ENCODE peak calls at places on chromosomes 1 and 21, in five cellular contexts. N is cardiac muscle cell, E is stomach, A is adrenal gland, L is left ventricle myocardium inferior. J is an unnamed sample. For H3K4me1, the result is how much of the 10 kb centered on the place peaks cover.

GRCh38 chr1:80248886-80249285 is 1242.4 kb upstream of the ADGRL4 start:
- DNase-seq in E (no peak), L (no peak), N (no peak), A (no peak), J (no peak)

GRCh38 chr1:179976970-179977651 is 22.5 kb downstream of the CEP350 start:
- DNase-seq in L (no peak), E (no peak), A (no peak), N (no peak), J (no peak)

GRCh38 chr21:42164064-42164789 is 54.7 kb upstream of the ABCG1 start:
- DNase-seq in E (peak), A (peak), N (peak), L (peak), J (peak)

GRCh38 chr1:183276386-183276785 is 90.3 kb downstream of the LAMC2 start:
- DNase-seq in A (no peak), N (no peak), L (no peak), E (peak), J (no peak)

GRCh38 chr21:39307466-39307865 is 6.0 kb downstream of the BRWD1 start:
- DNase-seq in L (no peak), E (no peak), N (no peak), A (no peak), J (no peak)

GRCh38 chr21:45513003-45513706 is 29.1 kb downstream of the SLC19A1 start:
- DNase-seq in E (peak), N (no peak), L (peak), A (peak), J (no peak)

GRCh38 chr1:1985375-1986050 is 18.1 kb downstream of the CFAP74 start:
- DNase-seq in E (no peak), N (no peak), A (no peak), L (no peak), J (no peak)

GRCh38 chr1:212683357-212683722 is 16.3 kb downstream of the BATF3 start:
- DNase-seq in E (no peak), N (no peak), A (no peak), L (peak), J (no peak)

GRCh38 chr1:192609110-192610079 is 26.6 kb upstream of the RGS13 start:
- DNase-seq in A (peak), N (no peak), L (peak), E (peak), J (peak)

GRCh38 chr1:200048244-200048643 is 20.7 kb downstream of the NR5A2 start:
- DNase-seq in E (no peak), L (no peak), N (no peak), A (no peak), J (no peak)
- H3K4me3 ChIP-seq in E (no peak), L (no peak), N (no peak), A (no peak), J (no peak)

DNA sequence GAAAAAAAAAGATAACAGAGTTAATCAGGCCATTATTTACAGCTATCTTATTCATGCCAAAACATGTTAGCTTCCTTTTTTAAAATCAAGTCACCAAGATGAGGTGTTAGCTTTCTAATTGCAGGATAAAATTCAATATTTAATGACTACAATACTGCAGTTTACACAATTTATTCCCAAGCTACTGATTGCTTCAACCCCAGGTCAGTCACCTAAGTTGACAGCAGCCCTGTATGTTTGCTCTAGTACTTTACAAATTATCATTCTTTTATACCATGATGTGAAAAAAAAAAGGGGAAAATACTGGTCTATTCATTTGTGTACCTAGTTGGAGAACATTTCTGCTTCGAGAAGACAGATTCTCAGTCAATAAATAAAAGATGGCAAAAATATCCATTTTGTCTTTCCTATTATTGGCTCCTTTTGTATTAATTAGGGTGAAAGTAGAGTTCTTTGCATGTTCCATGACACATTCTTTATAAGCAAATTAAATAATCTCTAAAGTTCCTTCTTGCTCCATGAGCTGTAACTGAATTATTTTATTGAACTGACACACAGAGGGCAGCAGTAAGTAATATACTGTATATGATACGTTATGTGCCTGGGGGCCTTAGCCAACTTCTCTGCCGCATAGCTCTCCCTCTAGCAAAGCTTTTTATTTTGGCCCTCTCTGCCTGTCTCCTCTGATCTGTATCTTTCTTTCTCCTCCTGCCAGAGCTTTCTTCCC is 48.0 kb downstream of the DIPK1A start:
- DNase-seq in N (no peak), L (no peak), A (no peak), E (no peak), J (no peak)
- H3K4me1 ChIP-seq in N (under half), L (under half), A (under half), E (under half), J (under half)

GRCh38 chr1:167442854-167443565 is 75.3 kb downstream of the CD247 start:
- DNase-seq in N (no peak), A (no peak), L (no peak), E (no peak), J (no peak)

GRCh38 chr1:167443757-167444156 is 74.6 kb downstream of the CD247 start:
- DNase-seq in N (no peak), L (no peak), E (no peak), A (no peak), J (no peak)

GRCh38 chr1:167450843-167451242 is 67.5 kb downstream of the CD247 start:
- DNase-seq in E (no peak), N (no peak), A (no peak), L (no peak), J (no peak)

GRCh38 chr1:167446946-167447345 is 71.4 kb downstream of the CD247 start:
- DNase-seq in N (no peak), A (no peak), L (no peak), E (no peak), J (no peak)

DNA sequence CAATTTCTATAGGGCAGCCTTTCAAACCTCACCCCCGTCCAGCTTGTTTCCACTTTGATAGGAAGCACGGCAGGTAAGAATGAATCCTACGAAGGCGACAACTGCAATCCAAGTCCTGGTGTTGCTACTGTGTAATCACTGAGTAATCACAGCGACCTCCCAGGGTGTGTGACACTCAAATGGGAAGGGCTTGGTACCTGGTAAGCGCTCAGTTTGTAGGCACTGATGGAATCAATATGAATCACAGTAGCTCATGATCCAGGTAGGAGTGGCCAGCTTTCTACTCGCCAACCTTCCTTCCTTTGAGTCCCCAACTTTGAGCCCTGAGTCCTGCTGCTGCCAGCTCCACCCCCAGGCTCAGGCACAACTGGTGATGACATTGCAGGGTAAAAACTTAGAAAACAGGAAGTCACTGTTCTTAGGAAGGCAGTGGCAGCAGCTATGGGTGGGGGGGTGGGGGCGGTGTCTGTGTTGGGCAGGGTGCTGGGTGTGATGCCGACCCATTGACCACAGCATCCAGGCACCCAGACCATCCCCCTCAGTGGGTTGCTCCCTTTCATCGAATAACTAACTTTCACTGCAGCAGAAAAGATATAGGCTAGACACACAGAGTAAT is 70.7 kb downstream of the CD247 start:
- DNase-seq in A (no peak), L (no peak), E (peak), N (no peak), J (peak)
- H3K4me3 ChIP-seq in A (no peak), L (no peak), E (no peak), N (no peak), J (no peak)

GRCh38 chr1:235919797-235920475 is 53.2 kb upstream of the LYST start:
- DNase-seq in A (peak), E (no peak), L (no peak), N (no peak), J (no peak)

GRCh38 chr1:235917267-235917811 is 50.6 kb upstream of the LYST start:
- DNase-seq in A (peak), N (no peak), E (peak), L (peak), J (no peak)

GRCh38 chr1:235919127-235919796 is 52.6 kb upstream of the LYST start:
- DNase-seq in N (no peak), A (no peak), L (no peak), E (no peak), J (no peak)

GRCh38 chr1:235918032-235918431 is 51.3 kb upstream of the LYST start:
- DNase-seq in L (no peak), E (no peak), N (no peak), A (no peak), J (no peak)

DNA sequence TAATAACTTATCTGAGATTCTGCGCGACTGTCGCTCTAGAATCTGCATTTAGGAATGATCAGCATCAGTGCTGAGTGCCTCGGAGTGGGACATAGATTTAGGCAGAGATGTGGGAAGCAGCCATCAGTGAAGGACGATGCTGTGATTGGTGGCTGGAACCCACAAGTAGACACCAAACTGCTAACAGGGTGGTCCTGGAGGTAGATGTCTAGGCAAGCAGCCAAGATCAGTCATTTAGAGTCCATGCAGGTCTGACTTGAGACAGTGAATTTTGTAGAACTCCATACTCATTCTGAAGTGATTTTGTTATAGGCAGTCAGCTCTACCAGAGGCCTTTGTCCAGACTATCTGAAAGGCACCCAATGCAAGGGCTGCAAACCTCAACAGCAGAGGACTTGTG is 51.8 kb upstream of the LYST start:
- DNase-seq in E (no peak), N (no peak), A (no peak), L (no peak), J (no peak)
- H3K4me1 ChIP-seq in E (under half), N (under half), A (under half), L (under half), J (under half)

J was measured in small intestine.